ENCODE peak calls at places on chromosomes 2 and 18, in ten cellular contexts. S is HepG2, U is neural progenitor cell, E is hepatocyte, L is endodermal cell, Q is adrenal gland, T is tibial artery, J is lower lobe of right lung, B is GM23338, C is coronary artery. Y is an unnamed sample.

GRCh38 chr2:9288681-9289338 is 82.2 kb downstream of the ASAP2 start:
- DNase-seq in S (no peak), U (no peak), E (no peak), L (no peak), Q (no peak), T (no peak), J (no peak), B (peak), C (no peak), Y (no peak)

GRCh38 chr18:47729356-47729755 is 201.1 kb downstream of the SMAD2 start:
- DNase-seq in S (no peak), U (no peak), E (no peak), L (no peak), Q (no peak), T (no peak), J (no peak), B (no peak), C (no peak), Y (no peak)

GRCh38 chr18:8847066-8847755 is 141.9 kb downstream of the MTCL1 start:
- DNase-seq in S (no peak), U (no peak), E (no peak), L (no peak), Q (no peak), T (no peak), J (no peak), B (no peak), C (no peak), Y (no peak)

GRCh38 chr2:84776011-84776410 is 104.9 kb downstream of the TRABD2A start:
- DNase-seq in S (no peak), U (no peak), E (no peak), L (no peak), Q (no peak), T (no peak), J (no peak), B (no peak), C (no peak), Y (no peak)

GRCh38 chr18:57775937-57776336 is 27.2 kb downstream of the ATP8B1 start:
- DNase-seq in S (no peak), U (no peak), E (no peak), L (no peak), Q (no peak), T (no peak), J (no peak), B (no peak), C (no peak), Y (peak)

GRCh38 chr2:127034056-127034455 is 72.9 kb downstream of the BIN1 start:
- DNase-seq in S (no peak), U (no peak), E (no peak), L (peak), Q (no peak), T (no peak), J (no peak), B (no peak), C (no peak), Y (no peak)

GRCh38 chr18:3044931-3045698 is 32.2 kb upstream of the LPIN2 start:
- DNase-seq in S (peak), U (no peak), E (peak), L (peak), Q (no peak), T (peak), J (peak), B (no peak), C (no peak), Y (peak)

GRCh38 chr2:221492606-221493005 is 79.5 kb downstream of the EPHA4 start:
- DNase-seq in S (no peak), U (no peak), E (no peak), L (no peak), Q (no peak), T (no peak), J (no peak), B (no peak), C (no peak), Y (no peak)

GRCh38 chr2:85784474-85784986 is 30.7 kb downstream of the ATOH8 start:
- DNase-seq in S (no peak), U (no peak), E (no peak), L (no peak), Q (no peak), T (no peak), J (no peak), B (no peak), C (no peak), Y (no peak)

GRCh38 chr2:38203455-38203810 is 127.5 kb upstream of the CYP1B1 start:
- DNase-seq in S (no peak), U (no peak), E (no peak), L (no peak), Q (no peak), T (no peak), J (no peak), B (no peak), C (no peak), Y (no peak)

DNA sequence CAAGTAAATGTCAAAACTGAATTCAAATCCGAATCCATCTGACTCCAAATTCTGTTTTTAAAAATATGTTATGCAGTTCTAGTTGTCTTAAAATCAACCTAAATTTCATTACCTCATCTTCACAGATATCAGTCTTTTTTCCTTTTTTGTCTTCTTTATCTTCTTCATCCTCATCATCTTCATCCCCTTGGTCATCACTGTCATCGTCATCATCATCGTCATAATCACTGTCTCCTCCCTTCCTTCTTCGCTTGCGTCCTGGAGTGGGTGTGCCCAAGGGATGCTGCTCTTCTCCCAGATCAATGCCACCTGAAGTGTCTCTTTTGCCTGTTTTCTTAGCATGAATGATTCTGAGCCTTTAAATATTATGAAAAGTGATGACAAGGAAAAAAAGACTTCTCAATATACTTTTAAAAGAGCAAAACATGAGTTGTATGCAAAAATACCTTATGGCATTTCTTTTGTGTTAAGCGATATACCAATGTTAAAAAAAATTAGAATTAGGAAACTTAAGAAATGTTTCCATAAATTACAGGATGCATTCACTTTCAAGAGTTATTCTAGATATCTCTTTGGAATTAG is 96.0 kb upstream of the WDSUB1 start:
- DNase-seq in S (no peak), U (no peak), E (no peak), L (no peak), Q (no peak), T (no peak), J (no peak), B (no peak), C (no peak), Y (no peak)
- TF ChIP-seq CTCF in S (no peak), U (no peak), E (no peak), L (no peak), Q (no peak), T (no peak), J (no peak), B (no peak), C (no peak), Y (no peak)

GRCh38 chr2:237590272-237591020 is at the start of gene RAB17:
- DNase-seq in S (peak), U (no peak), E (peak), L (peak), Q (no peak), T (no peak), J (peak), B (peak), C (no peak), Y (peak)

GRCh38 chr2:237592425-237592980 is 2.0 kb upstream of the RAB17 start:
- DNase-seq in S (no peak), U (no peak), E (no peak), L (peak), Q (no peak), T (no peak), J (no peak), B (no peak), C (no peak), Y (no peak)

GRCh38 chr2:237593036-237593435 is 2.5 kb upstream of the RAB17 start:
- DNase-seq in S (no peak), U (no peak), E (no peak), L (peak), Q (no peak), T (peak), J (no peak), B (no peak), C (no peak), Y (no peak)

GRCh38 chr2:237591379-237591881 is 896 bp upstream of the RAB17 start:
- DNase-seq in S (no peak), U (no peak), E (no peak), L (peak), Q (no peak), T (no peak), J (peak), B (no peak), C (no peak), Y (no peak)

GRCh38 chr2:237591021-237591370 is 462 bp upstream of the RAB17 start:
- DNase-seq in S (peak), U (no peak), E (peak), L (peak), Q (no peak), T (no peak), J (peak), B (peak), C (no peak), Y (peak)
- H3K27ac ChIP-seq in S (peak), U (no peak), E (peak), L (no peak), Q (no peak), T (peak), J (peak), B (no peak), C (no peak), Y (peak)

GRCh38 chr18:37476611-37477295 is 88.8 kb downstream of the CELF4 start:
- DNase-seq in S (no peak), U (no peak), E (no peak), L (peak), Q (no peak), T (no peak), J (no peak), B (no peak), C (no peak), Y (no peak)

GRCh38 chr18:37481058-37481457 is 84.5 kb downstream of the CELF4 start:
- DNase-seq in S (no peak), U (peak), E (peak), L (peak), Q (no peak), T (no peak), J (no peak), B (peak), C (no peak), Y (no peak)

GRCh38 chr18:37470986-37471385 is 94.6 kb downstream of the CELF4 start:
- DNase-seq in S (no peak), U (no peak), E (no peak), L (no peak), Q (no peak), T (no peak), J (no peak), B (no peak), C (no peak), Y (no peak)

GRCh38 chr18:37471619-37472018 is 94.0 kb downstream of the CELF4 start:
- DNase-seq in S (no peak), U (no peak), E (no peak), L (no peak), Q (no peak), T (no peak), J (no peak), B (no peak), C (no peak), Y (no peak)

DNA sequence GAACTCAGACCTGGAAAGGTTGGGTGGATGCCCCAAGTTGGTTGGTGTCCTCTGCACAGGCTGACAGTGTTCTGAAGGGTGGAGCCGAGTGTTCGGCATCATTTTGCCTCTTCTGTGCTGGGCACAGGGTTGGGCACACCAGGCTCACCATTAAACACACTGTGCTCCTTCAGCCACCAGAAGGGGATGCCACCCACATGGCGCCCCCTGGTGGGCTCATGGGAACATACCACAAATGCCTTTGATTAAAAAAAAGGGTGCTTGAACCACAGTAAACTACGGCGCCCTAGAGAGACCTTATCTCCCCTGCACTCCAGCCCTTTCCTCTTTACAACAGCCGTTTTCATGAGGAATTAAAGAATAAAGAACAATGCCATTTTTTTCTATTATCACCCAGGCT is 89.4 kb downstream of the CELF4 start:
- DNase-seq in S (peak), U (peak), E (peak), L (peak), Q (peak), T (no peak), J (no peak), B (peak), C (no peak), Y (no peak)
- TF ChIP-seq CTCF in S (peak), U (peak), E (peak), L (peak), Q (peak), T (peak), J (peak), B (peak), C (no peak), Y (no peak)

GRCh38 chr2:207506426-207506825 is 23.3 kb upstream of the CREB1 start:
- DNase-seq in S (no peak), U (no peak), E (no peak), L (no peak), Q (no peak), T (no peak), J (no peak), B (no peak), C (no peak), Y (no peak)
- H3K27ac ChIP-seq in S (no peak), U (peak), E (no peak), L (no peak), Q (no peak), T (peak), J (no peak), B (no peak), C (no peak), Y (peak)

DNA sequence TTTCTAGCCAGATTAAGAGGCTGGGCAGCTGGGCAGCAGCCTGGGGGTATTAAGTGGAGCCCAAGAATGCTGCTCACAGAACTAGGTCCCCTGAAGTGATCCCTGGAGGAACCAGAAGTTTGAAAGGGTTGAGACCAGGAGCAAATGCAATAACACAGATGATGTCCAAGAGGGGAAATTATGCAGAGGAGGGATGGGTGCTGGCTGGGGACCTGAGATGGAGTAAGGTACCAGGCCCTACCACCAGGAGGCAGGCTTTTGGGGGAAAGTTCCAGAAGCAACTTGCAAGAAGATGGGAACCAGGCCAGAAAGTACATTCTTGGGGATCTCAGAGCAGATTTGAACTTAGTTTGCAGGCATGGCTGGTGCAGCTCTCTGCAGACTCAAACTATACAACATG is 175.1 kb downstream of the NCK2 start:
- DNase-seq in S (peak), U (no peak), E (peak), L (peak), Q (no peak), T (no peak), J (no peak), B (peak), C (peak), Y (peak)
- TF ChIP-seq CTCF in S (peak), U (peak), E (peak), L (peak), Q (no peak), T (peak), J (peak), B (peak), C (no peak), Y (peak)

DNA sequence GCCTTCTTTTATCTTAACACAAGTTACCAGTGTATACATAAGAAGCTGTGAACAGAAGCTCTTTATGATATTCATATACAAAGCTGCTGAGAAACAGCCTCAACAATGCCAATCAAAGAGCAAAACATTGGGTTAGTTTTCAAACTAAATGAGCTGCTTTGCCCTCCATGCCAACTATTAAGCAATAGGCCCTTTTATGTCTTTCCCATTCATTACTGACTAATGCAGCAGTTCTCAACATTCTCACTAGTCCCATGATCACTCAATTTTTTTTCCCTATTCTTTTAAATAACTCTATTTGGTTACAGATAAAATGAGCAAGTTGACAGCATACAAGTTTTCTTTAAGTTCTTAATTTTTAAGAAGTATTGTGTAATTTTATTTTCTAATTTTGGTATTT is 57.9 kb upstream of the FRZB start:
- DNase-seq in S (no peak), U (no peak), E (no peak), L (no peak), Q (no peak), T (no peak), J (no peak), B (no peak), C (no peak), Y (no peak)
- H3K27ac ChIP-seq in S (no peak), U (no peak), E (no peak), L (no peak), Q (no peak), T (no peak), J (no peak), B (no peak), C (no peak), Y (no peak)

GRCh38 chr18:22705328-22705727 is 227.8 kb upstream of the RBBP8 start:
- DNase-seq in S (no peak), U (no peak), E (peak), L (no peak), Q (no peak), T (no peak), J (no peak), B (no peak), C (no peak), Y (peak)

GRCh38 chr18:22703883-22704626 is 229.1 kb upstream of the RBBP8 start:
- DNase-seq in S (peak), U (peak), E (peak), L (no peak), Q (no peak), T (no peak), J (no peak), B (peak), C (no peak), Y (peak)

GRCh38 chr18:22701326-22701725 is 231.8 kb upstream of the RBBP8 start:
- DNase-seq in S (no peak), U (no peak), E (no peak), L (no peak), Q (no peak), T (no peak), J (no peak), B (no peak), C (no peak), Y (no peak)

GRCh38 chr18:22701795-22702194 is 231.3 kb upstream of the RBBP8 start:
- DNase-seq in S (no peak), U (no peak), E (no peak), L (no peak), Q (no peak), T (no peak), J (no peak), B (no peak), C (no peak), Y (no peak)

DNA sequence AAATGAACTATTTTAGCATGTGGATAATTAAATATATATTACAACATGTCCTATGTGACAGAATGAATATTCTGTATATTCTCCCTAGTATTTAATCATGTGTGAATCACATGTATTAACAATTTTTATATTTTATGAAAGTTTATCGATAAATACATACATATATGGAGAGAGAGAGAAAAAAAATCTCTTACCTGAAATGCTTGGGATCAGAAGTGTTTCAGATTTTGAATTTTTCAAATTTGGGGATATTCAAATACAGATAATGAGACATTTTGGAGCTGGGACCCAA is 228.6 kb upstream of the RBBP8 start:
- DNase-seq in S (no peak), U (no peak), E (no peak), L (no peak), Q (no peak), T (no peak), J (no peak), B (no peak), C (no peak), Y (no peak)
- TF ChIP-seq CTCF in S (no peak), U (no peak), E (no peak), L (peak), Q (no peak), T (no peak), J (no peak), B (no peak), C (no peak), Y (peak)

DNA sequence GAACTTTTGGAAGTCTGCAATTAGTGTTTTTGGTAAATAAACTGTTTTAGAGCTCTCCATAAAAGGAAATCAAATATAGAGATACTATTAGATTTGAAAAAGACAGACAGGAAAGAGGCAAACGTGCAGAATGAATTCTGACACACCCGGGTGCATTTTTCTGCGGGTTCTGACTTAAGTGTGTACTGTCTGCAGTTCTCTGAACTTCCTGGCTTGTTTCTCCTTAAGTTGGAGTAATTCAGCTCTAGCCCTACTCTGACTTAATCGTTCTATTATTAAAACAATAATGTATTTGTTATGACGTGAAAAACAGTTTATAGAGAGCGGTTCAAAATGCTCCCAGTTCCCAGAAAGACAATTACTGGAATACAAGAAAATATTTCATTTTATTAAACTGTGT is 305.9 kb downstream of the ARHGAP15 start:
- DNase-seq in S (no peak), U (no peak), E (no peak), L (no peak), Q (no peak), T (no peak), J (no peak), B (no peak), C (no peak), Y (no peak)
- H3K27ac ChIP-seq in S (no peak), U (no peak), E (no peak), L (no peak), Q (no peak), T (peak), J (peak), B (no peak), C (peak), Y (no peak)

Y was measured in RWPE1.